ENCODE peak calls at places on chromosome 21, in four cellular contexts. A, C, S and T are unnamed samples.

GRCh38 chr21:38126677-38127271 is 130.0 kb upstream of the KCNJ15 start:
- DNase-seq in A (peak; percentile 56), C (peak; percentile 43), S (peak; percentile 30), T (peak; percentile 22)

GRCh38 chr21:37829447-37829846 is 86.8 kb downstream of the KCNJ6 start:
- DNase-seq in A (no peak), C (peak; percentile 50), S (peak; percentile 66), T (no peak)

GRCh38 chr21:30718239-30718909 is at the start of gene KRTAP21-3:
- DNase-seq in A (no peak), C (no peak), S (no peak), T (no peak)

GRCh38 chr21:33458861-33459260 is 20.9 kb downstream of the TMEM50B start:
- DNase-seq in A (no peak), C (no peak), S (no peak), T (no peak)

GRCh38 chr21:39675595-39675994 is 62.9 kb downstream of the B3GALT5 start:
- DNase-seq in A (no peak), C (no peak), S (no peak), T (no peak)

GRCh38 chr21:32710987-32711386 is 16.8 kb downstream of the SYNJ1 start:
- DNase-seq in A (no peak), C (no peak), S (no peak), T (no peak)

GRCh38 chr21:14114251-14114650 is 96.5 kb downstream of the LIPI start:
- DNase-seq in A (no peak), C (no peak), S (no peak), T (no peak)

GRCh38 chr21:35084869-35085268 is 35.8 kb upstream of the RUNX1 start:
- DNase-seq in A (no peak), C (no peak), S (peak; percentile 91), T (no peak)

GRCh38 chr21:45439171-45439872 is 34.4 kb downstream of the COL18A1 start:
- DNase-seq in A (peak; percentile 91), C (peak; percentile 79), S (peak; percentile 95), T (peak; percentile 48)
- H3K4me3 ChIP-seq in A (no peak overlapping the region), C (peak overlapping the region; percentile 21), S (peak overlapping the region; percentile 39), T (peak overlapping the region; percentile 47)

GRCh38 chr21:27759820-27760219 is 792.9 kb upstream of the ADAMTS5 start:
- DNase-seq in A (no peak), C (no peak), S (no peak), T (no peak)
- TF ChIP-seq CTCF in A (no peak), C (no peak), S (no peak), T (no peak)

GRCh38 chr21:41868062-41868710 is 11.0 kb downstream of the PRDM15 start:
- DNase-seq in A (no peak), C (no peak), S (no peak), T (no peak)
- H3K4me3 ChIP-seq in A (no peak overlapping the region), C (no peak overlapping the region), S (no peak overlapping the region), T (no peak overlapping the region)

GRCh38 chr21:26169061-26169610 is 1.4 kb downstream of the APP start:
- DNase-seq in A (no peak), C (peak; percentile 44), S (peak; percentile 77), T (no peak)
- TF ChIP-seq CTCF in A (peak; percentile 8), C (peak; percentile 36), S (peak; percentile 44), T (peak; percentile 22)

GRCh38 chr21:29181799-29182470 is 51.5 kb downstream of the MAP3K7CL start:
- DNase-seq in A (no peak), C (no peak), S (peak; percentile 95), T (no peak)
- H3K4me3 ChIP-seq in A (no peak overlapping the region), C (peak overlapping the region; percentile 26), S (peak overlapping the region; percentile 50), T (peak overlapping the region; percentile 34)

DNA sequence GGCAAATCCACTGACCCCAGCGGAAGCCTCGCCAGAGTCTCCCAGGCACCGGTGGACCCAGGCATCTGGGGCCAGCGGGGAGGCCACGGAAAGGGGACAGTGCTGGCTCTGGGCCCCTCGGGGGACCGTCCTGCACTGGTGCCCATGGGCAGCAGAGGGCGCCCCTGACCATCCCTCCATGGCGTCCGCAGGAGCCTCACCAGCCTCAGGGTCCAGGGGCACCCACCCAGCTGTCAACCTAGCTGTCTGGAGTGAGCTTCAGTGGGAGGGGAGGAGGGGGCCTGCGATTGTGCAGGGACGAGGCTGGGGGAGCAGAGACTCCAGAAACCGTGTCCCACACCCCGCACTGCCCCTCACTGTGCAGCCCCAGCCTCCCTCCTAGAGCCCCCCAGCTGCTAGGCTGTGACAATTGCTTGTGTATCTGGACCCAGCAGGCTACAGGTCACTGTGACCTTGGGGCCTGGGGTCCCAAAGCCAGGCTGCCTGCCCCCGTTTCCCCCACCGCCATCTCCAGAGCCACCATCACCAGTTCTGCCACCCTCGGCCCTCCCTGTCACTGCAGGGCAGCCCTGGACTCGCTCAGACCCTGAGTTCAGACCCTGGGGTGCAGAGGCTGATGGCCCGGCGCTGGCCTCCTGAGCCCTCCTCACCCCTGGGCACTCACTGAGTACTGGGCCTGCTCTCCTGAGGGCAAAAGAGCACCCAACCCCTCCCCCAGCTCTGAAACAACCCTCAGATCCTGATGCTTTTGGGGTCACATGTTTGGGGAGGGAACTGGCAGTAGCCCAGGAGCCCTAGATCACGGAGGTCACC is 10.7 kb upstream of the COL6A1 start:
- DNase-seq in A (peak; percentile 86), C (no peak), S (peak; percentile 58), T (no peak)
- TF ChIP-seq CTCF in A (peak; percentile 91), C (peak; percentile 78), S (peak; percentile 77), T (peak; percentile 89)

GRCh38 chr21:45141507-45141906 is 67.1 kb downstream of the ADARB1 start:
- DNase-seq in A (no peak), C (no peak), S (no peak), T (no peak)

GRCh38 chr21:45138199-45139002 is 64.0 kb downstream of the ADARB1 start:
- DNase-seq in A (peak; percentile 84), C (no peak), S (peak; percentile 72), T (peak; percentile 26)

GRCh38 chr21:45142469-45142868 is 68.1 kb downstream of the ADARB1 start:
- DNase-seq in A (no peak), C (no peak), S (peak; percentile 81), T (no peak)

GRCh38 chr21:45139473-45139872 is 65.1 kb downstream of the ADARB1 start:
- DNase-seq in A (no peak), C (no peak), S (no peak), T (no peak)

DNA sequence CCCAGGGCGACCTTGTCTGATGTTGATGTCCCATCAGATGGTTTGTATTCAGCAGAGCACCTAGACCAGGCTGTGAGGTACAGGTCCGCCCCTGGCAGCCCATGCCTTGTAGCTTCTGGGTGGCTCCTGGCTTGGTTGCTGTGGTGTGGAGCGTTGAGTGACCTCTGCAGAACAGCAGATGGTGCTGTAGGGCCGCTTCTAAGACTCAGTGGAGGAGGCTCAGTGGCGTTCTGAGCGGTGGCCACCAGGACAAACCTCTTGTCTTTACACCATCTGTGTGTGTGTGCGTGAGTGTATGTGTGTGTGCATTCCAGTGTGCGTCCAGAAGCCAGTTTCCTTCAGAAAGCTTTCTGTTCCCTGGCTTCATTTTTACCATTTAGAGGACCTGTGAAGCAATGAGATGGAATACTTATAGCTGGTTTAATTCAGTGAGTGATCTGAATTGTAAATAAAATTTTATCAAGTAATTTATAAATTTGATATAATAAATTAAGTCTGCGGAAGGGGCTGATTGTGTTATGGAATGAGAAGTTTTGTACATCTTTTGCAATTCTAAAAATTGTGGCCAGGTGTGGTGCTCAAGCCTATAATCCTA is 66.1 kb downstream of the ADARB1 start:
- DNase-seq in A (peak; percentile 79), C (peak; percentile 79), S (peak; percentile 95), T (peak; percentile 67)
- H3K4me3 ChIP-seq in A (no peak overlapping the region), C (no peak overlapping the region), S (no peak overlapping the region), T (no peak overlapping the region)